ENCODE peak calls at places on chromosome 10, in four cellular contexts. B, F, Z and P are unnamed samples.

GRCh38 chr10:111600772-111601171 is 523.9 kb downstream of the ADRA2A start:
- DNase-seq in B (no peak), F (no peak), Z (no peak), P (no peak)

GRCh38 chr10:33306756-33307519 is 27.5 kb downstream of the NRP1 start:
- DNase-seq in B (no peak), F (peak; percentile 77), Z (no peak), P (peak; percentile 76)

GRCh38 chr10:126243976-126244375 is 144.3 kb downstream of the ADAM12 start:
- DNase-seq in B (no peak), F (no peak), Z (no peak), P (no peak)

GRCh38 chr10:88820990-88821389 is 18.5 kb downstream of the LIPM start:
- DNase-seq in B (no peak), F (no peak), Z (no peak), P (no peak)

GRCh38 chr10:132727411-132727810 is 58.5 kb downstream of the NKX6-2 start:
- DNase-seq in B (no peak), F (no peak), Z (no peak), P (no peak)

GRCh38 chr10:14812271-14812670 is 25.6 kb downstream of the CDNF start:
- DNase-seq in B (peak; percentile 37), F (peak; percentile 74), Z (no peak), P (no peak)

GRCh38 chr10:72918352-72918751 is 24.8 kb downstream of the OIT3 start:
- DNase-seq in B (no peak), F (no peak), Z (no peak), P (no peak)

GRCh38 chr10:114102253-114102652 is 58.6 kb downstream of the ADRB1 start:
- DNase-seq in B (no peak), F (no peak), Z (no peak), P (no peak)

GRCh38 chr10:123134058-123134914 is 1.5 kb upstream of the HMX3 start:
- DNase-seq in B (no peak), F (no peak), Z (no peak), P (no peak)

GRCh38 chr10:81021428-81022129 is 483.9 kb downstream of the SH2D4B start:
- DNase-seq in B (no peak), F (no peak), Z (no peak), P (no peak)

GRCh38 chr10:17064435-17064834 is 65.2 kb downstream of the CUBN start:
- DNase-seq in B (no peak), F (no peak), Z (no peak), P (no peak)

GRCh38 chr10:110508806-110509544 is 11.3 kb downstream of the DUSP5 start:
- DNase-seq in B (no peak), F (no peak), Z (no peak), P (no peak)

GRCh38 chr10:84026821-84027257 is 112.5 kb upstream of the GHITM start:
- DNase-seq in B (peak; percentile 39), F (peak; percentile 10), Z (no peak), P (no peak)

GRCh38 chr10:99329238-99329890 is at the start of gene CNNM1:
- DNase-seq in B (no peak), F (no peak), Z (no peak), P (peak; percentile 47)
- TF ChIP-seq CHD2 in B (no peak), F (no peak), Z (no peak), P (no peak)

DNA sequence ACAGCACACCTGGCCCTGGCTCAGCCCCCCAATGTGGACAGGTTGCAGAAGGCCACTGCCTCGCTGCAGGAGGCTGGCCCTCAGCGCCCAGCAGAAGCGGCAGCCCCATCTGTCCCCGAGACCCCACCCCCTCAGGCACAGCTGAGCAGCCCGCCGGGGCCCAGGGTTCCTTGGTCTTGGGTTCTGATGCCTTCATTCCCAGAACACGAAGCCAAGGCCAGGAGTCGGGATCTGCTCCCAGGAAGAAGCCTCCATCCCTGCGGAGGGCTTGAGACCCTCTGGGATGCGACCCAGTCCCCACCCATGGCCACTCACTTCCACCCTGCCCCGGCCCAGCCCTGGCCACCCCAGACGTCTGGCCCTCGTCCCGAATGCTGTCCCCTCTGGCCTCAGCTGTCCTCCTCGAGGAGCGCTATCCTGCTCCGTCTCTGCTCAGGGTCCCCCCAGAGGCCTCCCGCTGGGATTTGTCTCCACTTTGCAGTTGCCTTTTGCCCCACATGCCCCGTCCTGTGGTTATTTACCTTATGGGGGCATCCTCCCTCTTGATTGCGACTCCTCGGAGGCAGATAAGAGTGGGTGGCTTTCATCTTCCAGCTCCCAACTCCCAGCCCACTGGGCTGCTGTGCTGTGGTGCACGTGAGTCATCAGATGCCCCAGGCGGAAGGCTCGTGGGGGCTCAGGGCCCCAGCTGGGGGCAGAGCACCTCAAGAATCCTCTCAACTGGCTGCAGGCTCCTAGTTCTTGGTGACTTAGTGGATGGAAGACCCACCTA is 97.5 kb downstream of the MKI67 start:
- DNase-seq in B (no peak), F (no peak), Z (no peak), P (no peak)
- TF ChIP-seq MYC in B (no peak), F (no peak), Z (no peak), P (no peak)

GRCh38 chr10:59025981-59026730 is 150.3 kb upstream of the PHYHIPL start:
- DNase-seq in B (no peak), F (no peak), Z (no peak), P (no peak)

GRCh38 chr10:59033622-59034021 is 142.8 kb upstream of the PHYHIPL start:
- DNase-seq in B (no peak), F (no peak), Z (no peak), P (no peak)

GRCh38 chr10:59027975-59028640 is 148.3 kb upstream of the PHYHIPL start:
- DNase-seq in B (no peak), F (no peak), Z (no peak), P (no peak)
- TF ChIP-seq RFX5 in B (no peak), F (no peak), Z (no peak), P (no peak)

GRCh38 chr10:3716093-3716492 is 68.9 kb downstream of the KLF6 start:
- DNase-seq in B (no peak), F (no peak), Z (no peak), P (no peak)
- TF ChIP-seq CHD2 in B (no peak), F (no peak), Z (no peak), P (no peak)

DNA sequence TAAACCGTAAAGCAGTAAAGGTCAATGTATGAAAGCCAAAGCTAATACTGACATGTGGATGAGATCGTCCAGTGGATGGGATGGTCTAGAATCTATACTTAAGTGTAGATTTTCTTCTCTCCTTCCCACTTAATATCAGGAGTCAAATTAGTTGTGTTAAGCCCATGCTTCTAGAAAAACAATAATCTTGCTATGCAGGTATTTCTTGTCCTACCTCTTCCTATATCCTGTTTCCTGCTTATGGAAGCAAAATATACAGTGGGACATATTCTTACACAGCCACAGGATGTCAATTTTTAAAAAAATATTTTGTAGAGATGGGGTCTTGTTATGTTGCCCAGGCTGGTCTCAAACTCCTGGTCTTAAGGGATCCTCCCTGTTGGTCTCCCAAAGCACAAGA is 27.5 kb downstream of the CPEB3 start:
- DNase-seq in B (no peak), F (no peak), Z (no peak), P (no peak)
- TF ChIP-seq MYC in B (no peak), F (no peak), Z (no peak), P (no peak)

GRCh38 chr10:79433324-79434222 is 11.9 kb downstream of the ZCCHC24 start:
- DNase-seq in B (no peak), F (no peak), Z (no peak), P (no peak)
- TF ChIP-seq RFX5 in B (no peak), F (no peak), Z (no peak), P (no peak)

DNA sequence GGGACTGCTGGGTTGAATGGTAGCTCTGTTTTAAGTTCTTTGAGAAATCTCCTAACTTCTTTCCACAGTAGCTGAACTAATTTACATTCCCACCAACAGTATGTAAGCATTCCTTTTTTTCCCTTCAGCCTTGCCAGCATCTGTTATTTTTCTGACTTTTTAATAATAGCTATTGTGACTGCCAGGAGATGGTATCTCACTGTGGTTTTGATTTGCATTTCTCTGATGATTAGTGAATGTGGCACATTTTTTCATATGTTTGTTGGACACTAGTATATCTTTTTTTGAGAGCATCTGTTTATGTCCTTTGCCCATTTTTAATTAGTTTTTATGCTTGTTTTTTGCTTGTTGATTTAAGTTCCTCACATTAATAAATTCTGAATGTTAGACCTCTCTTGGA is 990.8 kb downstream of the GATA3 start:
- DNase-seq in B (no peak), F (no peak), Z (no peak), P (no peak)
- TF ChIP-seq CHD2 in B (no peak), F (no peak), Z (no peak), P (no peak)

GRCh38 chr10:119352042-119352441 is 144.7 kb downstream of the GRK5 start:
- DNase-seq in B (no peak), F (no peak), Z (no peak), P (peak; percentile 22)

GRCh38 chr10:119349937-119350513 is 142.7 kb downstream of the GRK5 start:
- DNase-seq in B (no peak), F (no peak), Z (no peak), P (no peak)

GRCh38 chr10:119349341-119349740 is 142.0 kb downstream of the GRK5 start:
- DNase-seq in B (no peak), F (no peak), Z (no peak), P (no peak)

GRCh38 chr10:119348516-119349240 is 141.3 kb downstream of the GRK5 start:
- DNase-seq in B (no peak), F (no peak), Z (no peak), P (no peak)

GRCh38 chr10:119350529-119351001 is 143.2 kb downstream of the GRK5 start:
- DNase-seq in B (no peak), F (peak; percentile 54), Z (no peak), P (no peak)
- TF ChIP-seq MYC in B (no peak), F (no peak), Z (no peak), P (no peak)